ENCODE peak calls at places on chromosomes 7 and 10, in eight cellular contexts. H is IMR-90, A is AG04450, M is esophagus muscularis mucosa, Y is brain microvascular endothelial cell, U is PC-9, D is fibroblast of lung, O is neural progenitor cell. E is an unnamed sample. For H3K27me3, the result is how much of the 10 kb centered on the place peaks cover.

GRCh38 chr10:77006836-77007511 is 630.6 kb downstream of the KCNMA1 start:
- DNase-seq in H (peak), A (no peak), M (no peak), Y (no peak), U (no peak), D (no peak), O (no peak), E (no peak)

GRCh38 chr7:132367007-132367406 is 209.3 kb downstream of the PLXNA4 start:
- DNase-seq in H (no peak), A (no peak), M (no peak), Y (no peak), U (no peak), D (no peak), O (no peak), E (no peak)

GRCh38 chr7:159070422-159071148 is 74.1 kb downstream of the VIPR2 start:
- DNase-seq in H (no peak), A (no peak), M (peak), Y (peak), U (no peak), D (no peak), O (no peak), E (no peak)

GRCh38 chr7:28920424-28920823 is 37.7 kb downstream of the TRIL start:
- DNase-seq in H (peak), A (no peak), M (no peak), Y (no peak), U (no peak), D (no peak), O (no peak), E (no peak)

GRCh38 chr10:74593470-74593869 is 232.9 kb upstream of the KAT6B start:
- DNase-seq in H (peak), A (peak), M (no peak), Y (peak), U (no peak), D (peak), O (no peak), E (no peak)

GRCh38 chr7:1340031-1340430 is 107.4 kb downstream of the UNCX start:
- DNase-seq in H (no peak), A (no peak), M (no peak), Y (no peak), U (no peak), D (no peak), O (no peak), E (no peak)

GRCh38 chr10:112838784-112839481 is 111.1 kb upstream of the TCF7L2 start:
- DNase-seq in H (no peak), A (no peak), M (no peak), Y (no peak), U (no peak), D (no peak), O (peak), E (no peak)

GRCh38 chr10:132203256-132204077 is 16.7 kb downstream of the DPYSL4 start:
- DNase-seq in H (no peak), A (no peak), M (no peak), Y (no peak), U (no peak), D (no peak), O (no peak), E (no peak)

GRCh38 chr7:134302120-134302519 is 14.6 kb downstream of the SLC35B4 start:
- DNase-seq in H (peak), A (no peak), M (no peak), Y (no peak), U (no peak), D (peak), O (no peak), E (no peak)

GRCh38 chr10:62650411-62650810 is 154.1 kb upstream of the ADO start:
- DNase-seq in H (no peak), A (no peak), M (no peak), Y (no peak), U (no peak), D (no peak), O (no peak), E (no peak)

GRCh38 chr10:14425031-14425430 is 94.3 kb upstream of the FRMD4A start:
- DNase-seq in H (no peak), A (no peak), M (no peak), Y (no peak), U (no peak), D (no peak), O (peak), E (no peak)

DNA sequence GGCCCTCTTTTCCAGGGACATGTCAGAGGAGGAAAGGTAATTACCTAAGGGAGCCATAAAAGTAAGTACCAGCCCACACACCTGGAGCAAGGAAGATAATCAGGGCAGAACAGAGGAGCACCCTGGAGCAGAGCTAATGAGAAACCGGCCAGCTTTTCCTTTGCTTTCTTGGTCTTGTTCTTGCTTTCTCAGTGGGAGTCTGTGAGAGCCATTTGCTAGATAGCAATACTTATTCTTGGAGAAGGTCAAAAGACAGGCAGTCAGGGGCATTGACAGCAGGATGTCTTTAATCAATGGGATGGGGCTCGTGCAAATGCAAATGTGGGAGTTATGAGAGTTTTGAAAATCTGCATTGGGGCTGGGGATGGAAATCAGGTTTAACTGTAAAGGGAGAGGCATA is 35.8 kb upstream of the PPP1R17 start:
- DNase-seq in H (no peak), A (no peak), M (no peak), Y (no peak), U (no peak), D (no peak), O (no peak), E (no peak)
- H3K27me3 ChIP-seq in H (under half), A (under half), M (under half), Y (under half), U (under half), D (under half), O (under half), E (under half)

GRCh38 chr7:55964261-55964801 is at the start of gene NIPSNAP2:
- DNase-seq in H (peak), A (no peak), M (no peak), Y (peak), U (peak), D (peak), O (peak), E (peak)
- TF ChIP-seq CTCF in H (peak), A (peak), M (peak), Y (peak), U (peak), D (no peak), O (peak), E (peak)

GRCh38 chr7:150979706-150980390 is 1.7 kb upstream of the KCNH2 start:
- DNase-seq in H (no peak), A (no peak), M (no peak), Y (no peak), U (no peak), D (no peak), O (no peak), E (no peak)
- H3K27me3 ChIP-seq in H (half or more), A (half or more), M (under half), Y (half or more), U (half or more), D (under half), O (half or more), E (under half)

DNA sequence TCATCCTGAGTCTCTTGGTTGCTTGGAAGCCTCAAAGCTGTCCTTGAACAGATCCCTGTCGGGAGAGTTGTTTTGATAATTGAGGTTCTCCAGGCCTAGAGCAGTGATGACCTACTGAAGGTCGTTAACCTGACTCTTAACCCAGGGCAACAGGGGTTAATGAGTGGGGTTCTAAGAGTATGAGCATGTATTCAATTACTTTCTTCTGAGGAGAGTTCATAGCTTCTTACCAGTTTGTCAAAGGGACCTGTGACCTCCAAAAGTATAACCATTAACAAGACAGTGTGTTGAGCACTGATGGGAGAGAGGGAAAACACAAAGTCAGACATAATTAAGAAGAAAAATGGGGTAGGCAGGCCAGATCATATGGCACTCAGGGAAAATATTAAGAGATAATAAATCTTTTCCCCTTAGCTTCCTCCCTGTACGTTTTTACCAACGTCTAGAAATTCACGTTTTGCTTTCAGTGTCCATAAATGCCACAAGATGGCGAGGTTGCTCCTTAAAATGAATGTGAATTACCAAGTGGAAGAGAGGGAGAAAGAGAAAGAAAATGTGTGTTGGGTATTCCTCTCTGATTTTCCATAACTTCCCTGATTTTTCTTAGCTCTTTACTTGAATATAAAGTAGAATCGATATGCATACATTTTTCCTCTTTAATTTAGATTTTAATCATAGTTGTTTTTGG is 97.6 kb downstream of the SUGCT start:
- DNase-seq in H (peak), A (peak), M (no peak), Y (peak), U (peak), D (peak), O (peak), E (peak)
- TF ChIP-seq CTCF in H (peak), A (peak), M (peak), Y (peak), U (peak), D (peak), O (peak), E (peak)

GRCh38 chr10:71480662-71481061 is 83.9 kb downstream of the CDH23 start:
- DNase-seq in H (no peak), A (no peak), M (no peak), Y (no peak), U (no peak), D (no peak), O (no peak), E (no peak)
- H3K27me3 ChIP-seq in H (half or more), A (under half), M (under half), Y (under half), U (under half), D (under half), O (under half), E (under half)

GRCh38 chr10:102118867-102119266 is 1.3 kb downstream of the LDB1 start:
- DNase-seq in H (peak), A (no peak), M (no peak), Y (no peak), U (no peak), D (no peak), O (peak), E (peak)

GRCh38 chr10:102115775-102116174 is 4.4 kb downstream of the LDB1 start:
- DNase-seq in H (peak), A (no peak), M (no peak), Y (no peak), U (no peak), D (no peak), O (no peak), E (no peak)

GRCh38 chr10:102114861-102115618 is 5.1 kb downstream of the LDB1 start:
- DNase-seq in H (peak), A (no peak), M (peak), Y (peak), U (peak), D (peak), O (peak), E (peak)

GRCh38 chr10:102119417-102120141 is 589 bp downstream of the LDB1 start:
- DNase-seq in H (peak), A (peak), M (no peak), Y (peak), U (peak), D (peak), O (peak), E (peak)

GRCh38 chr10:102117391-102118159 is 2.6 kb downstream of the LDB1 start:
- DNase-seq in H (peak), A (peak), M (no peak), Y (no peak), U (peak), D (peak), O (peak), E (peak)
- TF ChIP-seq CTCF in H (peak), A (peak), M (peak), Y (peak), U (no peak), D (peak), O (peak), E (peak)

GRCh38 chr7:101563198-101563901 is 65.7 kb downstream of the MYL10 start:
- DNase-seq in H (no peak), A (no peak), M (no peak), Y (no peak), U (no peak), D (no peak), O (no peak), E (no peak)

GRCh38 chr7:101565601-101566209 is 63.4 kb downstream of the MYL10 start:
- DNase-seq in H (no peak), A (no peak), M (no peak), Y (no peak), U (no peak), D (no peak), O (no peak), E (no peak)

GRCh38 chr7:101563933-101564777 is 64.9 kb downstream of the MYL10 start:
- DNase-seq in H (no peak), A (no peak), M (no peak), Y (no peak), U (no peak), D (no peak), O (no peak), E (no peak)

GRCh38 chr7:101562531-101563197 is 66.4 kb downstream of the MYL10 start:
- DNase-seq in H (no peak), A (no peak), M (no peak), Y (no peak), U (no peak), D (no peak), O (no peak), E (no peak)

DNA sequence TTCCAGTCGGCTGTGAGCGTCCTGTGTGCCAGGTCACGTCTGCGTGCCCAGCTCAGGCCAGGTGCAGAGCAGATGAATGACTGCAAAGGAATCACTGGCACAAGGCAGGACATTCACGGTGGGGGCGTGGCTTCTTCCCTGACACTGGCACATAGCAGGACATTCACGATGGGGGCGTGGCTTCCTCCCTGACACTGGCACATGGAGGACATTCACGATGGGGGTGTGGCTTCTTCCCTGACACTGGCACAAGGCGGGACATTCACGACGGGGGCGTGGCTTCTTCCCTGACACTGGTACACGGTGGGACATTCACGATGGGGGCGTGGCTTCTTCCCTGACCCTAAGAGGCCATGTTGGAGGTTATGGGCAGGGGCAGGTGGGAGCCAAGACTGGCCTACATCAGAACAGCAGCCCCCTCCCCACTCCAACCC is 64.3 kb downstream of the MYL10 start:
- DNase-seq in H (no peak), A (no peak), M (no peak), Y (no peak), U (peak), D (no peak), O (peak), E (no peak)
- H3K27me3 ChIP-seq in H (half or more), A (under half), M (under half), Y (under half), U (under half), D (under half), O (under half), E (under half)

GRCh38 chr7:92400013-92400412 is 47.3 kb upstream of the GATAD1 start:
- DNase-seq in H (no peak), A (no peak), M (no peak), Y (no peak), U (no peak), D (no peak), O (no peak), E (no peak)

GRCh38 chr7:92409357-92409756 is 37.9 kb upstream of the GATAD1 start:
- DNase-seq in H (no peak), A (no peak), M (no peak), Y (no peak), U (no peak), D (no peak), O (no peak), E (no peak)

GRCh38 chr7:92402920-92403759 is 44.1 kb upstream of the GATAD1 start:
- DNase-seq in H (peak), A (no peak), M (no peak), Y (peak), U (no peak), D (no peak), O (peak), E (no peak)

GRCh38 chr7:92403760-92404074 is 43.6 kb upstream of the GATAD1 start:
- DNase-seq in H (no peak), A (no peak), M (no peak), Y (no peak), U (no peak), D (no peak), O (no peak), E (peak)

DNA sequence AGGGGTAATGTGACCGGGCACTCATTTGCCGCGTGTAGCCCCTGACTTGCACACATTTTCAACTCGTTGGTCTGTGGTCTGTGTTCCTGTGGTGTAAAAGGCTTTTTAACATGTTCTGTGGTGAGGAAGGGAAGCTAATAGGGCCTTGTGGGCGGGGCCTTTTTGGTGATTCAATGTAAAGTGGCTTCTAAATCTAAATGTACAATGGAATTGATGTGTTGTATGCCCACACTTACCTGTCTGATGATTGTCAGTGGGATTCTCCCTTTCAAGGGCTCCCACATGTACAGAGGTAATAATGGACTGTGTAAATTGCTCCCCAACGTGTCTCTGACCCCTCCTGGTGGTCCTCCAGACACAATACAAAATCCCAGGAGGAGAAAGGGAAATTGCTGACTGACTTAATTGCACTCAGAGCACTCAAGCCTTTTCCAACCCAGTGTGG is 43.1 kb upstream of the GATAD1 start:
- DNase-seq in H (no peak), A (no peak), M (no peak), Y (no peak), U (no peak), D (no peak), O (peak), E (no peak)
- TF ChIP-seq CTCF in H (no peak), A (no peak), M (no peak), Y (peak), U (no peak), D (no peak), O (peak), E (no peak)

DNA sequence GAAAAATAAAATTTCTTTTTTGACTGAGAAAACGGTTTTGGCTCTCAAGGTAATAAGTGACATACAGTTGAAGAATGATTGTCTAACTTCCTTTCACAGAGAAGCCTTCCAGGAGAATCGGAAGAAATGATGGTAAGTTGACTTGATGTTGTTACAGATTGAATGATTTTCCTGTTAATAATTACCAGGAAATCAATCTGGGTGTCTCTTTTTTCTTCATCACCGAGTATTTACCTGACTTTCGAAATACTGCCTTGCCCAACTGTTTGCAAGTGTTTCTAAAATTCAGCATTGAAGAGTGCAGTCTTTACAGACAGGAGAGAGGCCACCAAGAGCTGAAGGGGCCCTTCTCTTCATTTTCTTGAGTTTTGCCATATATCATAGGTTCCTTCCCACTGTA is 4.0 kb downstream of the ITIH2 start:
- DNase-seq in H (no peak), A (no peak), M (no peak), Y (no peak), U (no peak), D (no peak), O (no peak), E (no peak)
- H3K27me3 ChIP-seq in H (under half), A (under half), M (under half), Y (under half), U (half or more), D (under half), O (under half), E (under half)

GRCh38 chr10:784759-785538 is 95.5 kb upstream of the DIP2C start:
- DNase-seq in H (peak), A (peak), M (peak), Y (peak), U (peak), D (peak), O (peak), E (peak)
- TF ChIP-seq CTCF in H (peak), A (peak), M (peak), Y (peak), U (no peak), D (peak), O (no peak), E (no peak)